ENCODE peak calls at places on chromosomes 4 and X, in nine cellular contexts. H is B cell; B is GM23338; V is uterus; M is IMR-90; W is mammary epithelial cell; C is fibroblast of pulmonary artery; Y is CD4-positive, alpha-beta T cell; Z is mucosa of descending colon. O is an unnamed sample.

GRCh38 chr4:3468154-3468553 is 5.0 kb downstream of the DOK7 start:
- DNase-seq in H (no peak), B (no peak), V (no peak), M (no peak), W (no peak), C (no peak), Y (no peak), Z (no peak), O (no peak)

GRCh38 chr4:144740316-144740715 is 94.4 kb downstream of the HHIP start:
- DNase-seq in H (no peak), B (no peak), V (no peak), M (peak; percentile 8), W (peak; percentile 11), C (no peak), Y (no peak), Z (no peak), O (no peak)

GRCh38 chrX:69424910-69425309 is 79.2 kb upstream of the NALF2 start:
- DNase-seq in H (no peak), B (no peak), V (no peak), M (no peak), W (no peak), C (no peak), Y (no peak), Z (no peak), O (no peak)

GRCh38 chrX:119007189-119007770 is 32.9 kb downstream of the LONRF3 start:
- DNase-seq in H (no peak), B (no peak), V (no peak), M (no peak), W (no peak), C (no peak), Y (no peak), Z (no peak), O (no peak)

GRCh38 chr4:8370835-8371234 is 69.7 kb downstream of the ACOX3 start:
- DNase-seq in H (no peak), B (no peak), V (peak; percentile 40), M (no peak), W (no peak), C (no peak), Y (no peak), Z (peak; percentile 31), O (no peak)

GRCh38 chr4:34486964-34487363 is 1757.3 kb downstream of the ARAP2 start:
- DNase-seq in H (no peak), B (no peak), V (no peak), M (no peak), W (no peak), C (no peak), Y (no peak), Z (no peak), O (no peak)

GRCh38 chrX:22118161-22118830 is 86.2 kb downstream of the PHEX start:
- DNase-seq in H (no peak), B (peak; percentile 17), V (no peak), M (peak; percentile 23), W (peak; percentile 26), C (no peak), Y (no peak), Z (no peak), O (no peak)

GRCh38 chrX:41607264-41607832 is 81.4 kb upstream of the GPR34 start:
- DNase-seq in H (no peak), B (no peak), V (no peak), M (no peak), W (no peak), C (no peak), Y (no peak), Z (no peak), O (no peak)

GRCh38 chr4:1907848-1908525 is 36.8 kb downstream of the NSD2 start:
- DNase-seq in H (no peak), B (no peak), V (no peak), M (no peak), W (peak; percentile 94), C (no peak), Y (no peak), Z (no peak), O (no peak)

GRCh38 chr4:86156526-86156925 is 203.3 kb downstream of the MAPK10 start:
- DNase-seq in H (no peak), B (no peak), V (no peak), M (no peak), W (no peak), C (no peak), Y (no peak), Z (no peak), O (no peak)

GRCh38 chr4:11005321-11005720 is 320.8 kb upstream of the CLNK start:
- DNase-seq in H (no peak), B (no peak), V (no peak), M (no peak), W (no peak), C (no peak), Y (no peak), Z (no peak), O (no peak)

GRCh38 chrX:9340619-9341304 is 124.1 kb upstream of the TBL1X start:
- DNase-seq in H (peak; percentile 42), B (peak; percentile 27), V (peak; percentile 45), M (peak; percentile 43), W (no peak), C (peak; percentile 76), Y (peak; percentile 41), Z (no peak), O (peak; percentile 19)

DNA sequence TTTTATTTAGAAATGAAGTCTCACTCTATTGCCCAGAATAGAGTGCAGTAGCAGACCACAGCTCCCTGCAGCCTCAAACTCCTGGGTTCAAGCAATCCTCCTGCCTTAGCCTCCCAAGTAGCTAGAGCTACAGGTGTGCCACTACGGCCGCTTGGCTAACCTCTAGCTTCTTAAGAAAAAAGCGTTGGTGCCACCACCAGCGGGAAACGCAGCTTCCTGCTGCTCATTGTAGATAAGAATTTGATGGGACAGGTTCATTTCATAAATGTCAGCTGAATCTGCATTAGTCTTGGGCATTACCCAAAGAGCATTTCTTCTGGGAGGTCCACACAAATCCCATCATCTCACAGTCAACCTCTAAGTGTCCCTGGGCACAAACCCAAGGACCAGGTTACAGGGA is 33.2 kb upstream of the NAP1L5 start:
- DNase-seq in H (no peak), B (no peak), V (no peak), M (no peak), W (no peak), C (no peak), Y (no peak), Z (no peak), O (no peak)
- TF ChIP-seq CTCF in H (no peak), B (no peak), V (no peak), M (no peak), W (no peak), C (no peak), Y (no peak), Z (no peak), O (no peak)

GRCh38 chr4:24730256-24731001 is 64.9 kb upstream of the SOD3 start:
- DNase-seq in H (no peak), B (no peak), V (peak; percentile 52), M (peak; percentile 54), W (no peak), C (peak; percentile 28), Y (no peak), Z (peak; percentile 72), O (no peak)

GRCh38 chr4:24741915-24742314 is 53.5 kb upstream of the SOD3 start:
- DNase-seq in H (no peak), B (no peak), V (no peak), M (no peak), W (no peak), C (no peak), Y (no peak), Z (no peak), O (no peak)

GRCh38 chr4:24734511-24734910 is 60.9 kb upstream of the SOD3 start:
- DNase-seq in H (no peak), B (no peak), V (no peak), M (peak; percentile 7), W (no peak), C (peak; percentile 6), Y (no peak), Z (no peak), O (no peak)

GRCh38 chr4:24731448-24731847 is 63.9 kb upstream of the SOD3 start:
- DNase-seq in H (no peak), B (no peak), V (no peak), M (no peak), W (no peak), C (no peak), Y (no peak), Z (no peak), O (no peak)

DNA sequence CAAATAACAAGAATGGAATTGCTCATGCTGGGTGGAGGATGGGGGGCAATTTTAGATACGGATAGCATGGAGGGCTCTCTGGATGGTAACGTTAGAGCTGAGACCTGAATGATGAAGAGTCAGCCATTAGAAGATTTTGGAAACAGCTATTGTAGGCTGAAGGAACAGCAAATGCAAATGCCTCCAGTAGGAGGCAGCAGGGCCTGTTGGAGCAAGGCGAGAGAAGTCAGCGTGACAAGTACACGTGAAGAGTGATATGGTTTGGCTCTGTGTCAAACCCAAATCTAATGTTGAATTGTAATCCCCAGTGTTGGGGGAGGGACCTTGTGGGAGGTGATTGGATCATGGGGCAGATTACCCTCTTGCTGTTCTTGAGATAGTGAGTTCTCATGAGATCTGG is 59.3 kb upstream of the SOD3 start:
- DNase-seq in H (no peak), B (peak; percentile 69), V (no peak), M (peak; percentile 20), W (peak; percentile 20), C (peak; percentile 51), Y (no peak), Z (no peak), O (no peak)
- TF ChIP-seq CTCF in H (no peak), B (peak; percentile 88), V (no peak), M (peak; percentile 45), W (peak; percentile 71), C (peak; percentile 57), Y (no peak), Z (no peak), O (no peak)

GRCh38 chrX:154376768-154377167 is 2.3 kb upstream of the EMD start:
- DNase-seq in H (no peak), B (no peak), V (peak; percentile 74), M (peak; percentile 24), W (no peak), C (peak; percentile 44), Y (no peak), Z (no peak), O (no peak)

GRCh38 chrX:154373340-154374306 is 811 bp downstream of the FLNA start:
- DNase-seq in H (no peak), B (peak; percentile 81), V (peak; percentile 69), M (peak; percentile 83), W (peak; percentile 81), C (peak; percentile 84), Y (no peak), Z (peak; percentile 75), O (no peak)

GRCh38 chrX:154375156-154375504 is 696 bp upstream of the FLNA start:
- DNase-seq in H (no peak), B (no peak), V (no peak), M (no peak), W (no peak), C (no peak), Y (no peak), Z (no peak), O (no peak)

GRCh38 chrX:154372612-154373022 is 1.8 kb downstream of the FLNA start:
- DNase-seq in H (no peak), B (no peak), V (peak; percentile 51), M (peak; percentile 65), W (no peak), C (no peak), Y (no peak), Z (no peak), O (peak; percentile 52)

GRCh38 chrX:154374361-154375155 is at the start of gene FLNA:
- DNase-seq in H (no peak), B (peak; percentile 69), V (peak; percentile 79), M (no peak), W (no peak), C (no peak), Y (peak; percentile 32), Z (peak; percentile 64), O (peak; percentile 38)
- TF ChIP-seq CTCF in H (no peak), B (peak; percentile 44), V (peak; percentile 23), M (peak; percentile 14), W (peak; percentile 12), C (no peak), Y (no peak), Z (no peak), O (no peak)

GRCh38 chrX:114619874-114620273 is 36.0 kb downstream of the HTR2C start:
- DNase-seq in H (no peak), B (peak; percentile 6), V (no peak), M (no peak), W (no peak), C (peak; percentile 1), Y (no peak), Z (no peak), O (no peak)
- TF ChIP-seq CTCF in H (no peak), B (peak; percentile 31), V (no peak), M (peak; percentile 25), W (peak; percentile 58), C (peak; percentile 44), Y (no peak), Z (no peak), O (no peak)

O was measured in natural killer cell.